ENCODE peak calls at places on chromosomes 1 and 21, in six cellular contexts. One of them, this sample, is unnamed.

GRCh38 chr1:232973652-232974611 is 23.5 kb downstream of the NTPCR start:
- DNase-seq in midbrain: no peak
- DNase-seq in NCI-H510A: no peak
- DNase-seq in stimulated activated CD4-positive, alpha-beta T cell treated with anti-CD3 and anti-CD28 coated beads, Interleukin-2, amount 100 ng/mL, for 24 hours: no peak
- DNase-seq in stimulated activated CD8-positive, alpha-beta memory T cell treated with anti-CD3 and anti-CD28 coated beads, Interleukin-4, amount 100 ng/mL, for 1 hour: no peak
- DNase-seq in M059J: no peak
- DNase-seq in this sample: no peak

GRCh38 chr1:119449964-119450363 is 35.0 kb downstream of the HSD3B2 start:
- DNase-seq in midbrain: no peak
- DNase-seq in NCI-H510A: no peak
- DNase-seq in stimulated activated CD4-positive, alpha-beta T cell treated with anti-CD3 and anti-CD28 coated beads, Interleukin-2, amount 100 ng/mL, for 24 hours: no peak
- DNase-seq in stimulated activated CD8-positive, alpha-beta memory T cell treated with anti-CD3 and anti-CD28 coated beads, Interleukin-4, amount 100 ng/mL, for 1 hour: no peak
- DNase-seq in M059J: peak
- DNase-seq in this sample: no peak

GRCh38 chr1:156859523-156860112 is 701 bp upstream of the INSRR start:
- DNase-seq in midbrain: no peak
- DNase-seq in NCI-H510A: no peak
- DNase-seq in stimulated activated CD4-positive, alpha-beta T cell treated with anti-CD3 and anti-CD28 coated beads, Interleukin-2, amount 100 ng/mL, for 24 hours: peak
- DNase-seq in stimulated activated CD8-positive, alpha-beta memory T cell treated with anti-CD3 and anti-CD28 coated beads, Interleukin-4, amount 100 ng/mL, for 1 hour: no peak
- DNase-seq in M059J: peak
- DNase-seq in this sample: no peak

GRCh38 chr1:201783067-201783466 is 45.9 kb upstream of the IPO9 start:
- DNase-seq in midbrain: no peak
- DNase-seq in NCI-H510A: no peak
- DNase-seq in stimulated activated CD4-positive, alpha-beta T cell treated with anti-CD3 and anti-CD28 coated beads, Interleukin-2, amount 100 ng/mL, for 24 hours: no peak
- DNase-seq in stimulated activated CD8-positive, alpha-beta memory T cell treated with anti-CD3 and anti-CD28 coated beads, Interleukin-4, amount 100 ng/mL, for 1 hour: no peak
- DNase-seq in M059J: no peak
- DNase-seq in this sample: no peak

GRCh38 chr21:42378418-42378817 is 12.1 kb upstream of the TFF1 start:
- DNase-seq in midbrain: no peak
- DNase-seq in NCI-H510A: no peak
- DNase-seq in stimulated activated CD4-positive, alpha-beta T cell treated with anti-CD3 and anti-CD28 coated beads, Interleukin-2, amount 100 ng/mL, for 24 hours: no peak
- DNase-seq in stimulated activated CD8-positive, alpha-beta memory T cell treated with anti-CD3 and anti-CD28 coated beads, Interleukin-4, amount 100 ng/mL, for 1 hour: no peak
- DNase-seq in M059J: no peak
- DNase-seq in this sample: no peak

GRCh38 chr1:115246526-115246925 is 91.5 kb downstream of the NGF start:
- DNase-seq in midbrain: no peak
- DNase-seq in NCI-H510A: no peak
- DNase-seq in stimulated activated CD4-positive, alpha-beta T cell treated with anti-CD3 and anti-CD28 coated beads, Interleukin-2, amount 100 ng/mL, for 24 hours: no peak
- DNase-seq in stimulated activated CD8-positive, alpha-beta memory T cell treated with anti-CD3 and anti-CD28 coated beads, Interleukin-4, amount 100 ng/mL, for 1 hour: no peak
- DNase-seq in M059J: peak
- DNase-seq in this sample: no peak

GRCh38 chr1:66532214-66532613 is 1.7 kb upstream of the SGIP1 start:
- DNase-seq in midbrain: no peak
- DNase-seq in NCI-H510A: no peak
- DNase-seq in stimulated activated CD4-positive, alpha-beta T cell treated with anti-CD3 and anti-CD28 coated beads, Interleukin-2, amount 100 ng/mL, for 24 hours: no peak
- DNase-seq in stimulated activated CD8-positive, alpha-beta memory T cell treated with anti-CD3 and anti-CD28 coated beads, Interleukin-4, amount 100 ng/mL, for 1 hour: no peak
- DNase-seq in M059J: no peak
- DNase-seq in this sample: no peak

GRCh38 chr1:68347415-68347814 is 102.3 kb downstream of the RPE65 start:
- DNase-seq in midbrain: peak
- DNase-seq in NCI-H510A: no peak
- DNase-seq in stimulated activated CD4-positive, alpha-beta T cell treated with anti-CD3 and anti-CD28 coated beads, Interleukin-2, amount 100 ng/mL, for 24 hours: no peak
- DNase-seq in stimulated activated CD8-positive, alpha-beta memory T cell treated with anti-CD3 and anti-CD28 coated beads, Interleukin-4, amount 100 ng/mL, for 1 hour: no peak
- DNase-seq in M059J: no peak
- DNase-seq in this sample: no peak

GRCh38 chr1:10724052-10724494 is 72.4 kb downstream of the CASZ1 start:
- DNase-seq in midbrain: no peak
- DNase-seq in NCI-H510A: peak
- DNase-seq in stimulated activated CD4-positive, alpha-beta T cell treated with anti-CD3 and anti-CD28 coated beads, Interleukin-2, amount 100 ng/mL, for 24 hours: no peak
- DNase-seq in stimulated activated CD8-positive, alpha-beta memory T cell treated with anti-CD3 and anti-CD28 coated beads, Interleukin-4, amount 100 ng/mL, for 1 hour: no peak
- DNase-seq in M059J: peak
- DNase-seq in this sample: no peak

GRCh38 chr1:204514841-204515240 is 1.4 kb upstream of the MDM4 start:
- DNase-seq in midbrain: no peak
- DNase-seq in NCI-H510A: no peak
- DNase-seq in stimulated activated CD4-positive, alpha-beta T cell treated with anti-CD3 and anti-CD28 coated beads, Interleukin-2, amount 100 ng/mL, for 24 hours: no peak
- DNase-seq in stimulated activated CD8-positive, alpha-beta memory T cell treated with anti-CD3 and anti-CD28 coated beads, Interleukin-4, amount 100 ng/mL, for 1 hour: no peak
- DNase-seq in M059J: no peak
- DNase-seq in this sample: no peak

GRCh38 chr1:48219803-48220202 is 2.7 kb upstream of the SLC5A9 start:
- DNase-seq in midbrain: no peak
- DNase-seq in NCI-H510A: no peak
- DNase-seq in stimulated activated CD4-positive, alpha-beta T cell treated with anti-CD3 and anti-CD28 coated beads, Interleukin-2, amount 100 ng/mL, for 24 hours: no peak
- DNase-seq in stimulated activated CD8-positive, alpha-beta memory T cell treated with anti-CD3 and anti-CD28 coated beads, Interleukin-4, amount 100 ng/mL, for 1 hour: no peak
- DNase-seq in M059J: no peak
- DNase-seq in this sample: no peak

GRCh38 chr1:59316497-59317128 is 19.7 kb downstream of the FGGY start:
- DNase-seq in midbrain: no peak
- DNase-seq in NCI-H510A: no peak
- DNase-seq in stimulated activated CD4-positive, alpha-beta T cell treated with anti-CD3 and anti-CD28 coated beads, Interleukin-2, amount 100 ng/mL, for 24 hours: no peak
- DNase-seq in stimulated activated CD8-positive, alpha-beta memory T cell treated with anti-CD3 and anti-CD28 coated beads, Interleukin-4, amount 100 ng/mL, for 1 hour: no peak
- DNase-seq in M059J: peak
- DNase-seq in this sample: no peak

GRCh38 chr1:222813866-222814535 is 838 bp upstream of the DISP1 start:
- DNase-seq in midbrain: no peak
- DNase-seq in NCI-H510A: no peak
- DNase-seq in stimulated activated CD4-positive, alpha-beta T cell treated with anti-CD3 and anti-CD28 coated beads, Interleukin-2, amount 100 ng/mL, for 24 hours: no peak
- DNase-seq in stimulated activated CD8-positive, alpha-beta memory T cell treated with anti-CD3 and anti-CD28 coated beads, Interleukin-4, amount 100 ng/mL, for 1 hour: no peak
- DNase-seq in M059J: peak
- DNase-seq in this sample: no peak

GRCh38 chr1:104706631-104707147 is 957.0 kb downstream of the AMY1C start:
- DNase-seq in midbrain: no peak
- DNase-seq in NCI-H510A: no peak
- DNase-seq in stimulated activated CD4-positive, alpha-beta T cell treated with anti-CD3 and anti-CD28 coated beads, Interleukin-2, amount 100 ng/mL, for 24 hours: no peak
- DNase-seq in stimulated activated CD8-positive, alpha-beta memory T cell treated with anti-CD3 and anti-CD28 coated beads, Interleukin-4, amount 100 ng/mL, for 1 hour: no peak
- DNase-seq in M059J: peak
- DNase-seq in this sample: no peak

GRCh38 chr1:65525297-65526048 is 105.0 kb downstream of the LEPR start:
- DNase-seq in midbrain: no peak
- DNase-seq in NCI-H510A: no peak
- DNase-seq in stimulated activated CD4-positive, alpha-beta T cell treated with anti-CD3 and anti-CD28 coated beads, Interleukin-2, amount 100 ng/mL, for 24 hours: no peak
- DNase-seq in stimulated activated CD8-positive, alpha-beta memory T cell treated with anti-CD3 and anti-CD28 coated beads, Interleukin-4, amount 100 ng/mL, for 1 hour: no peak
- DNase-seq in M059J: no peak
- DNase-seq in this sample: no peak